ENCODE peak calls at places on chromosomes 5 and 9, in four cellular contexts. E, X, Q and I are unnamed samples.

GRCh38 chr9:87063883-87064282 is 116.6 kb upstream of the GAS1 start:
- DNase-seq in Q (no peak), E (no peak), X (no peak), I (no peak)

GRCh38 chr5:121949885-121950284 is 11.9 kb upstream of the SRFBP1 start:
- DNase-seq in X (peak; percentile 34), Q (peak; percentile 29), E (no peak), I (no peak)

GRCh38 chr9:87516222-87516930 is 18.7 kb downstream of the DAPK1 start:
- DNase-seq in X (peak; percentile 41), E (no peak), Q (no peak), I (no peak)

GRCh38 chr9:26012797-26013594 is 334.8 kb upstream of the TUSC1 start:
- DNase-seq in E (no peak), Q (no peak), X (no peak), I (no peak)

GRCh38 chr9:70935856-70936255 is 185.6 kb downstream of the TRPM3 start:
- DNase-seq in X (no peak), E (no peak), Q (no peak), I (no peak)

GRCh38 chr5:148910216-148910615 is 83.8 kb downstream of the ADRB2 start:
- DNase-seq in Q (no peak), E (no peak), X (no peak), I (no peak)

GRCh38 chr5:43773032-43773830 is 170.3 kb downstream of the NNT start:
- DNase-seq in E (no peak), X (peak; percentile 35), Q (peak; percentile 18), I (no peak)

GRCh38 chr9:101999441-101999840 is 261.0 kb upstream of the GRIN3A start:
- DNase-seq in X (no peak), E (no peak), Q (no peak), I (no peak)

GRCh38 chr5:90747175-90747574 is 188.6 kb downstream of the ADGRV1 start:
- DNase-seq in X (no peak), E (no peak), Q (peak; percentile 6), I (peak; percentile 2)

GRCh38 chr5:61394078-61394701 is 62.1 kb downstream of the ZSWIM6 start:
- DNase-seq in X (no peak), Q (no peak), E (no peak), I (no peak)

GRCh38 chr5:61397937-61398336 is 65.9 kb downstream of the ZSWIM6 start:
- DNase-seq in X (no peak), E (no peak), Q (no peak), I (no peak)

GRCh38 chr5:61397238-61397637 is 65.2 kb downstream of the ZSWIM6 start:
- DNase-seq in X (no peak), E (no peak), Q (no peak), I (no peak)

GRCh38 chr5:61398440-61398839 is 66.4 kb downstream of the ZSWIM6 start:
- DNase-seq in X (no peak), E (no peak), Q (no peak), I (no peak)

GRCh38 chr5:61394793-61395192 is 62.7 kb downstream of the ZSWIM6 start:
- DNase-seq in X (no peak), E (no peak), Q (no peak), I (no peak)
- TF ChIP-seq YY1 in X (no peak), E (no peak), Q (no peak), I (no peak)

DNA sequence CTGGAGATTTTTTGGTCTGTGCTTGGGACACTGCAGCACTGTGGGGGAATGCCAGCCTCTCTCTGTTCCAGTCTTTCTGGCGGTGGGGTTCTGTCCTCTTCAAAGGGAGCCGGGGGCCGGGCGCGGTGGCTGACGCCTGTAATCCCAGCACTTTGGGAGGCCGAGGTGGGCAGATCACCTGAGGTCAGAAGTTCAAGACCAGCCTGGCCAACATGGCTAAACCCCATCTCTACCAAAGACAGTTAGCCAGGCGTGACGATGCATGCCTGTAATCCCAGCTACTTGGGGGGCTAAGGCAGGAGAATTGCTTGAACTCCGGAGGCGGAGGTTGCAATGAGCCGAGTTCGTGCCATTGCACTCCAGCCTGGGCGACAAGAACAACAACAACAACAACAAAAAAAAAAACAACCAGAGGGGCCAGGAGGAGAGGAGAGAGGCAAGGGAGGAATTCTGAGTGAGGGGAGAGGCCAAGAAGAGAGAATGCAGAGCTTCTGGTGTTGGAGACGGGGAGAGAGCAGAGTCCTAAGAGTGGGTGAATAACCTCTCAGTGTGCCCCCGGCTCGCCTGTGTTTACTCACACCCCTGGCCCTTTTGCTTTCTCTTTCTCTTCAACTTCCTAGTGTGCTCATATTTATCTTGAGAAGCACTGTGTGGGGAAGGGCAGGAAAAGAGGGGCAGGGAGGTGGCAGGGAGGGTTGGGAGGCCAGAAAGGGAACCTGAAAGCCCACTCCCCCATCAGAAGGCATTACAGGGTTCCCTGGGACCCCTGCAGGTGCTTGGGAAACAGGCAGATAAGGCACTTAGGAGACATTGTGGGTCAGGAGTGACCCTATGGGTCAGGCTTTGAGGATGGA is 3.2 kb upstream of the SET start:
- DNase-seq in Q (no peak), X (no peak), E (no peak), I (no peak)
- TF ChIP-seq ZNF274 in Q (no peak), X (no peak), E (no peak), I (no peak)

GRCh38 chr5:172282277-172283019 is 1.1 kb downstream of the UBTD2 start:
- DNase-seq in X (no peak), Q (no peak), E (no peak), I (no peak)

GRCh38 chr5:172280317-172280716 is 3.2 kb downstream of the UBTD2 start:
- DNase-seq in Q (no peak), X (peak; percentile 48), E (no peak), I (no peak)

GRCh38 chr5:172278356-172278755 is 5.2 kb downstream of the UBTD2 start:
- DNase-seq in X (no peak), E (no peak), Q (no peak), I (no peak)

GRCh38 chr5:172283020-172283861 is at the start of gene UBTD2:
- DNase-seq in X (peak; percentile 45), Q (no peak), E (no peak), I (peak; percentile 36)

GRCh38 chr5:172280937-172281336 is 2.6 kb downstream of the UBTD2 start:
- DNase-seq in E (no peak), X (no peak), Q (no peak), I (no peak)
- H3K4me3 ChIP-seq in E (peak overlapping the region; percentile 99), X (peak overlapping the region; percentile 82), Q (no peak overlapping the region), I (no peak overlapping the region)

GRCh38 chr5:133778636-133779035 is 166.3 kb upstream of the FSTL4 start:
- DNase-seq in X (no peak), E (no peak), Q (no peak), I (no peak)
- TF ChIP-seq YY1 in X (no peak), E (no peak), Q (no peak), I (no peak)

DNA sequence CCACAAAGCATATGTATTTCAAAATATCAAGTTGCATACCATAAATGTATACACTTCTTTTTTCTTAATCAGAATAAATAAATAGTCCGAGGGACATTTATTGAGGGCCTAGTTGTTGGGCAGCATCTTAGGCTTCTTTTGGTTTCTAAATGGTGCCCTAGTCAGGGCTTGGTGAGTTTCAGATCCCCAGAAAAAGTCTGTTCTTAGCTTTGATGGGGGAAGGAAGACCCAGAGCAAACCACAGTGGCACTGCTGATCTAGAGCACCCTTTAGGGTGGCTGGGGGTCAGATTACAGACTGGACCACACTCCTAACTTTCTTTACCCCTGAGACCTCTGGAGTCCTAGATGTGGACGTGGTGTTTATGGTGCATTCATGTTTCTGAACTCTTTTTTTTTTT is 97.8 kb downstream of the C9orf152 start:
- DNase-seq in X (no peak), Q (no peak), E (peak; percentile 51), I (no peak)
- TF ChIP-seq ZNF274 in X (no peak), Q (no peak), E (no peak), I (no peak)

GRCh38 chr9:33263936-33264472 is 504 bp downstream of the BAG1 start:
- DNase-seq in E (no peak), Q (no peak), X (peak; percentile 10), I (no peak)
- H3K4me3 ChIP-seq in E (peak overlapping the region; percentile 94), Q (peak overlapping the region; percentile 98), X (peak overlapping the region; percentile 89), I (peak overlapping the region; percentile 100)

GRCh38 chr5:140801494-140801841 is 611 bp downstream of the PCDHA3 start:
- DNase-seq in E (no peak), Q (no peak), X (no peak), I (no peak)
- TF ChIP-seq YY1 in E (no peak), Q (no peak), X (no peak), I (no peak)

DNA sequence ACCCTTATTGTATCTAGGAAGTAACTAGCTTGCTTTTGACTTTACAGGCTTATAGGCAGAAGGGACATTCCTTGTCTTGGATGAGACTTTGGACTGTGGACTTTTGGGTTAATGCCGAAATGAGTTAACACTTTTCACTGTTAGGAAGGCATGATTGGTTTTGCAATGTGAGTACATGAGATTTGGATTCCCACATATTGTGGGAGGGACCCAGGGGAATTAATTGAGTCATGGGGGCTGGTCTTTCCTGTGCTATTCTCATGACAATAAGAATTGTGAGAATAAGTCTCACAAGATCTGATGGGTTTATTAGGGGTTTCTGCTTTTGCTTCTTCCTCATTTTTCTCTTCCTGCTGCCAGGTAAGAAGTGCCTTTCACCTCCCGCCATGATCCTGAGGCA is 417.5 kb downstream of the HINT1 start:
- DNase-seq in Q (no peak), X (no peak), E (no peak), I (no peak)
- TF ChIP-seq ZNF274 in Q (no peak), X (no peak), E (no peak), I (no peak)

GRCh38 chr5:138631204-138631928 is 56.2 kb upstream of the HSPA9 start:
- DNase-seq in E (no peak), X (no peak), Q (no peak), I (no peak)
- H3K4me3 ChIP-seq in E (no peak overlapping the region), X (no peak overlapping the region), Q (no peak overlapping the region), I (no peak overlapping the region)